ENCODE peak calls at places on chromosomes 11 and 22, in six cellular contexts. C is activated B cell treated with CpG ODN at 0.5 μM for 24 hours, Z is transverse colon, M is H1, J is spleen, L is PC-3. G is an unnamed sample.

GRCh38 chr22:19225560-19225959 is 47.0 kb upstream of the SLC25A1 start:
- DNase-seq in C (no peak), Z (no peak), M (no peak), J (no peak), L (no peak), G (no peak)

GRCh38 chr11:8290122-8290810 is 26.6 kb upstream of the LMO1 start:
- DNase-seq in C (no peak), Z (no peak), M (no peak), J (peak), L (no peak), G (no peak)

GRCh38 chr22:31347251-31348008 is 1.3 kb upstream of the PATZ1 start:
- DNase-seq in C (peak), Z (peak), M (peak), J (peak), L (peak), G (no peak)

GRCh38 chr11:86184728-86185127 is 59.8 kb upstream of the EED start:
- DNase-seq in C (no peak), Z (no peak), M (no peak), J (no peak), L (no peak), G (no peak)

GRCh38 chr11:87039371-87039770 is 1.6 kb downstream of the TMEM135 start:
- DNase-seq in C (no peak), Z (no peak), M (no peak), J (no peak), L (no peak), G (no peak)

GRCh38 chr11:106409201-106409600 is 331.7 kb downstream of the AASDHPPT start:
- DNase-seq in C (no peak), Z (no peak), M (no peak), J (no peak), L (peak), G (no peak)

GRCh38 chr11:18757742-18758294 is 31.8 kb upstream of the IGSF22 start:
- DNase-seq in C (no peak), Z (no peak), M (no peak), J (no peak), L (no peak), G (no peak)

GRCh38 chr11:68714047-68714856 is 29.9 kb downstream of the GAL start:
- DNase-seq in C (no peak), Z (no peak), M (no peak), J (no peak), L (no peak), G (no peak)

GRCh38 chr11:116772443-116773202 is at the start of gene BUD13:
- DNase-seq in C (peak), Z (peak), M (peak), J (peak), L (peak), G (peak)

GRCh38 chr11:128716661-128717210 is 22.9 kb downstream of the FLI1 start:
- DNase-seq in C (no peak), Z (peak), M (no peak), J (peak), L (no peak), G (no peak)

GRCh38 chr11:114159802-114160588 is 100.5 kb downstream of the ZBTB16 start:
- DNase-seq in C (peak), Z (peak), M (no peak), J (peak), L (peak), G (peak)

GRCh38 chr11:16771350-16772140 is 33.1 kb downstream of the C11orf58 start:
- DNase-seq in C (no peak), Z (no peak), M (no peak), J (no peak), L (no peak), G (no peak)

GRCh38 chr11:19433791-19434190 is 193.0 kb upstream of the E2F8 start:
- DNase-seq in C (no peak), Z (no peak), M (no peak), J (no peak), L (no peak), G (no peak)

GRCh38 chr11:68457214-68457897 is 3.2 kb upstream of the PPP6R3 start:
- DNase-seq in C (no peak), Z (no peak), M (no peak), J (no peak), L (no peak), G (no peak)

GRCh38 chr11:27934830-27935145 is 173.2 kb downstream of the KIF18A start:
- DNase-seq in C (no peak), Z (no peak), M (no peak), J (no peak), L (peak), G (no peak)

GRCh38 chr11:29051935-29052334 is 943.7 kb downstream of the METTL15 start:
- DNase-seq in C (no peak), Z (no peak), M (no peak), J (no peak), L (peak), G (no peak)

GRCh38 chr11:119470316-119471266 is 47.6 kb upstream of the THY1 start:
- DNase-seq in C (no peak), Z (no peak), M (peak), J (no peak), L (peak), G (no peak)

GRCh38 chr11:126113515-126113957 is 50.9 kb upstream of the CDON start:
- DNase-seq in C (no peak), Z (peak), M (no peak), J (peak), L (peak), G (no peak)

GRCh38 chr22:22171357-22172218 is 73.0 kb upstream of the VPREB1 start:
- DNase-seq in C (no peak), Z (no peak), M (no peak), J (no peak), L (peak), G (no peak)

GRCh38 chr11:125953401-125953935 is 7.6 kb downstream of the VSIG10L2 start:
- DNase-seq in C (no peak), Z (no peak), M (no peak), J (no peak), L (no peak), G (no peak)

GRCh38 chr11:102420547-102420946 is 32.0 kb downstream of the TMEM123 start:
- DNase-seq in C (no peak), Z (no peak), M (no peak), J (no peak), L (no peak), G (no peak)

GRCh38 chr22:40624770-40625169 is 11.7 kb downstream of the MRTFA start:
- DNase-seq in C (no peak), Z (no peak), M (no peak), J (no peak), L (peak), G (no peak)

GRCh38 chr11:14309425-14310192 is 49.4 kb downstream of the RRAS2 start:
- DNase-seq in C (no peak), Z (no peak), M (no peak), J (no peak), L (no peak), G (no peak)

GRCh38 chr11:14310696-14311095 is 48.3 kb downstream of the RRAS2 start:
- DNase-seq in C (no peak), Z (no peak), M (no peak), J (no peak), L (no peak), G (no peak)

GRCh38 chr11:14308114-14308896 is 50.7 kb downstream of the RRAS2 start:
- DNase-seq in C (no peak), Z (no peak), M (no peak), J (no peak), L (peak), G (no peak)

GRCh38 chr11:14306481-14306880 is 52.5 kb downstream of the RRAS2 start:
- DNase-seq in C (no peak), Z (no peak), M (no peak), J (no peak), L (peak), G (no peak)

DNA sequence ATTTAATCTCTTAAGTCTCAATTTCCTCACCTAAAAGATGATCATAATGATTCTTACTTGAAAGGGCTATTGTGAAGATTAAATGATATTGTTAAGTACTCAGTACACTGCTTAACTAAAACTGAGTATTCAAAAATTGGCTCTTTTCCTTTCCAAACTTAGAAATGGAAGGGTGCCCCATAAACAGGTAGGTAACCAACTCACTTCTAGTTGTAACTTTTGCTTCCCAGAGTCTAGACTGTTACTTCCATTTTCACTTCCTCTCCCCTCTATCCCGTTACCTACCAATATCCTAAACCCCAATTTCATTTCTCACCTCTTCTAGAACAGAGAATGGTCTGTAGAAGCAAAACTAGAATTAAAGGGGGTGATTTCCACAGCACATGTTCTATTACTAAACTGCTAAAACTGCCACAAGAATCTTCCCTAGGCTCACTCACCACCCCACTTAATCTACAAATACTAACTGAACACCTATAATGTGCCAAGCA is 50.0 kb downstream of the RRAS2 start:
- DNase-seq in C (no peak), Z (no peak), M (no peak), J (no peak), L (no peak), G (no peak)
- TF ChIP-seq CTCF in C (no peak), Z (no peak), M (no peak), J (no peak), L (no peak), G (peak)

GRCh38 chr11:65857500-65858353 is at the start of gene CFL1:
- DNase-seq in C (peak), Z (peak), M (peak), J (no peak), L (peak), G (peak)
- TF ChIP-seq CTCF in C (no peak), Z (no peak), M (no peak), J (no peak), L (no peak), G (no peak)

DNA sequence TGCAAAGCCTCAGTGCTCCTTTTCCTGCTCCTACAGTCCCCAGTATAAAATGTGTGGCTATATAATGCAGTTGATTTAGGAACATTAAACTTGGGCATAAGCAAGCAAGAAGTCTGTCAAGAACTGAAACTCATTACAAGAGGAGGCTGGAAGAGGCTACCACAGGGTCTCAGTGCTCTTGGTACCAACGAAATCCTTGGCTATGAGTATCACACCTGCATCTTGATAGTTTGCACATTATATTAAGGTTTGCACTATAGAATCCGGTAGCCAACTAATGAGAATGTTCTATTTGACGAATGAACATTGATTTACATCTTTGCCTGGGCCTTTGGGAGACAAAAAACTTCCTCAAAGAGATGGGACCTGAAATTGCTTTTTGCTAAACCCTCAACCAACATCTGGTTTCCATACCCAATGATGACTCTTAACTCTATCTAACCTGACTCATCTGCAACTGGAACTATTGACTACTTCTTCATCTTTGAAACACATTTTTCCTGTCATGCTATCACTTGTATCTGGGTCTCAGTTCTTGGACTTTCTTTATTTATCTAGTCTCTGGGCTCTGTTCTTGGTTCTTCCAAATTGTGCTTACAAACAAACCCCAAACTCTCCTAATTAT is 207.2 kb upstream of the CTSC start:
- DNase-seq in C (no peak), Z (no peak), M (no peak), J (no peak), L (no peak), G (no peak)
- TF ChIP-seq CTCF in C (no peak), Z (peak), M (no peak), J (no peak), L (peak), G (peak)

GRCh38 chr11:92546089-92546488 is 321.5 kb downstream of the FAT3 start:
- DNase-seq in C (no peak), Z (no peak), M (no peak), J (no peak), L (no peak), G (no peak)
- TF ChIP-seq CTCF in C (no peak), Z (no peak), M (no peak), J (no peak), L (no peak), G (no peak)

GRCh38 chr11:66344550-66345315 is at the start of gene BRMS1:
- DNase-seq in C (peak), Z (peak), M (peak), J (peak), L (peak), G (peak)
- TF ChIP-seq CTCF in C (no peak), Z (peak), M (no peak), J (peak), L (no peak), G (no peak)

GRCh38 chr11:74845978-74846517 is 97.4 kb downstream of the RNF169 start:
- DNase-seq in C (no peak), Z (no peak), M (no peak), J (no peak), L (no peak), G (no peak)

GRCh38 chr11:74844865-74845264 is 96.2 kb downstream of the RNF169 start:
- DNase-seq in C (no peak), Z (no peak), M (no peak), J (no peak), L (no peak), G (no peak)

GRCh38 chr11:74842967-74843366 is 94.3 kb downstream of the RNF169 start:
- DNase-seq in C (no peak), Z (no peak), M (peak), J (no peak), L (no peak), G (no peak)

GRCh38 chr11:74846770-74847169 is 98.1 kb downstream of the RNF169 start:
- DNase-seq in C (no peak), Z (no peak), M (no peak), J (no peak), L (peak), G (no peak)

GRCh38 chr11:74844072-74844471 is 95.4 kb downstream of the RNF169 start:
- DNase-seq in C (no peak), Z (no peak), M (no peak), J (no peak), L (no peak), G (no peak)
- TF ChIP-seq CTCF in C (no peak), Z (no peak), M (no peak), J (no peak), L (no peak), G (no peak)

DNA sequence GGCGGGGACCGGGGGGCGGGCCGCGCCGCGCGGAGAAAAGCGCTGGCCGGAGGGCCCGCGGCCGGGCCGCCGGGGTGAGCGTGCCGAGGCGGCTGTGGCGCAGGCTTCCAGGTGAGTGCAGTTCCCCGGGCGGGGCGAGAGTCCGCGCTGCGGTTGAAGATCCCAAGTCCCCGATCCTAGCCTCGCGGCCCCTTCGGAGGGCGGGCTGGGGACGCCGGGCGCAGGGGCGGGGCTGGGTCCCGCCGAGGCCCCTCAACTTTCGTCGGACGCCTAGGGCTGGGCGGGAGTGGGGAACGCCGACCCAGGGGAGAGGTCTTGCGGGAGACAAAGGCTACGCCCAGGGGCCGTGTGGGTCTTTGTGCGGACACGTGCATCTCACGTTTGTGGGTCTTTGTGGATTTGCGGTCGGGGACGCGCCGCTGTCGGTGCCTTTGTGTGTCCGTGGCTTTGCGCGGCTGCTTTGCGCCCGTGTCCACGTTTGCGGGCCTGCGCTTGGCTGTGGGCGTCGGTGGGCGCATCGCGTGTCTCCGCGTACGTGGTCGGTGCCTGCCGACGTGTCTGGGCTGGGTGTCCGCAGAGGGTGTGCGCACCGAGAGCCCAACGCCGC is at the start of gene TSKU:
- DNase-seq in C (no peak), Z (no peak), M (peak), J (no peak), L (peak), G (no peak)
- TF ChIP-seq CTCF in C (no peak), Z (peak), M (no peak), J (no peak), L (no peak), G (no peak)

G was measured in CD14-positive monocyte.